ENCODE peak calls at places on chromosome 17, in six cellular contexts. One of them, this sample, is unnamed. For H3K4me1, the result is how much of the 10 kb centered on the place peaks cover.

GRCh38 chr17:20153231-20153630 is 144.1 kb downstream of the SPECC1 start:
- DNase-seq in breast epithelium: no peak
- DNase-seq in colonic mucosa: no peak
- DNase-seq in esophagus squamous epithelium: no peak
- DNase-seq in neural progenitor cell: no peak
- DNase-seq in endodermal cell: no peak
- DNase-seq in this sample: no peak

GRCh38 chr17:8745586-8746500 is 1.2 kb upstream of the CCDC42 start:
- DNase-seq in esophagus squamous epithelium: no peak
- DNase-seq in colonic mucosa: peak
- DNase-seq in endodermal cell: peak
- DNase-seq in neural progenitor cell: peak
- DNase-seq in breast epithelium: peak
- DNase-seq in this sample: peak

GRCh38 chr17:83079340-83079747 is at the start of gene METRNL:
- DNase-seq in esophagus squamous epithelium: no peak
- DNase-seq in neural progenitor cell: peak
- DNase-seq in colonic mucosa: peak
- DNase-seq in endodermal cell: peak
- DNase-seq in breast epithelium: peak
- DNase-seq in this sample: peak

GRCh38 chr17:67085406-67085805 is 41.1 kb downstream of the CACNG1 start:
- DNase-seq in breast epithelium: no peak
- DNase-seq in endodermal cell: no peak
- DNase-seq in neural progenitor cell: no peak
- DNase-seq in esophagus squamous epithelium: no peak
- DNase-seq in colonic mucosa: no peak
- DNase-seq in this sample: no peak

GRCh38 chr17:3641717-3642486 is 5.3 kb downstream of the CTNS start:
- DNase-seq in neural progenitor cell: no peak
- DNase-seq in esophagus squamous epithelium: no peak
- DNase-seq in breast epithelium: no peak
- DNase-seq in colonic mucosa: no peak
- DNase-seq in endodermal cell: no peak
- DNase-seq in this sample: no peak

GRCh38 chr17:5283531-5284315 is 1.6 kb downstream of the RABEP1 start:
- DNase-seq in colonic mucosa: no peak
- DNase-seq in esophagus squamous epithelium: no peak
- DNase-seq in neural progenitor cell: peak
- DNase-seq in breast epithelium: no peak
- DNase-seq in endodermal cell: no peak
- DNase-seq in this sample: no peak

GRCh38 chr17:66982011-66982508 is 17.6 kb downstream of the CACNG4 start:
- DNase-seq in breast epithelium: no peak
- DNase-seq in neural progenitor cell: no peak
- DNase-seq in colonic mucosa: no peak
- DNase-seq in endodermal cell: no peak
- DNase-seq in esophagus squamous epithelium: no peak
- DNase-seq in this sample: no peak

GRCh38 chr17:49193513-49194296 is 16.7 kb downstream of the GNGT2 start:
- DNase-seq in endodermal cell: peak
- DNase-seq in neural progenitor cell: peak
- DNase-seq in esophagus squamous epithelium: no peak
- DNase-seq in breast epithelium: peak
- DNase-seq in colonic mucosa: peak
- DNase-seq in this sample: peak

GRCh38 chr17:34894971-34895370 is 66.3 kb downstream of the CCT6B start:
- DNase-seq in breast epithelium: no peak
- DNase-seq in esophagus squamous epithelium: no peak
- DNase-seq in endodermal cell: no peak
- DNase-seq in neural progenitor cell: no peak
- DNase-seq in colonic mucosa: no peak
- DNase-seq in this sample: no peak

GRCh38 chr17:75406222-75406615 is 741 bp upstream of the GRB2 start:
- DNase-seq in breast epithelium: no peak
- DNase-seq in colonic mucosa: peak
- DNase-seq in endodermal cell: peak
- DNase-seq in neural progenitor cell: peak
- DNase-seq in esophagus squamous epithelium: no peak
- DNase-seq in this sample: no peak

GRCh38 chr17:81394377-81394747 is 895 bp upstream of the BAHCC1 start:
- DNase-seq in neural progenitor cell: no peak
- DNase-seq in breast epithelium: no peak
- DNase-seq in endodermal cell: no peak
- DNase-seq in colonic mucosa: no peak
- DNase-seq in esophagus squamous epithelium: no peak
- DNase-seq in this sample: no peak
- TF ChIP-seq CTCF in neural progenitor cell: no peak
- TF ChIP-seq CTCF in breast epithelium: no peak
- TF ChIP-seq CTCF in endodermal cell: no peak
- TF ChIP-seq CTCF in colonic mucosa: no peak
- TF ChIP-seq CTCF in esophagus squamous epithelium: no peak
- TF ChIP-seq CTCF in this sample: no peak

GRCh38 chr17:73013816-73014663 is 78.4 kb downstream of the SLC39A11 start:
- DNase-seq in colonic mucosa: no peak
- DNase-seq in neural progenitor cell: peak
- DNase-seq in esophagus squamous epithelium: no peak
- DNase-seq in breast epithelium: no peak
- DNase-seq in endodermal cell: peak
- DNase-seq in this sample: no peak

GRCh38 chr17:73007447-73007846 is 85.0 kb downstream of the SLC39A11 start:
- DNase-seq in neural progenitor cell: no peak
- DNase-seq in breast epithelium: peak
- DNase-seq in endodermal cell: no peak
- DNase-seq in colonic mucosa: peak
- DNase-seq in esophagus squamous epithelium: no peak
- DNase-seq in this sample: no peak

GRCh38 chr17:73010414-73010813 is 82.1 kb downstream of the SLC39A11 start:
- DNase-seq in breast epithelium: no peak
- DNase-seq in endodermal cell: no peak
- DNase-seq in neural progenitor cell: no peak
- DNase-seq in esophagus squamous epithelium: no peak
- DNase-seq in colonic mucosa: no peak
- DNase-seq in this sample: no peak

GRCh38 chr17:73013299-73013698 is 79.2 kb downstream of the SLC39A11 start:
- DNase-seq in colonic mucosa: no peak
- DNase-seq in esophagus squamous epithelium: no peak
- DNase-seq in neural progenitor cell: no peak
- DNase-seq in breast epithelium: no peak
- DNase-seq in endodermal cell: no peak
- DNase-seq in this sample: no peak

DNA sequence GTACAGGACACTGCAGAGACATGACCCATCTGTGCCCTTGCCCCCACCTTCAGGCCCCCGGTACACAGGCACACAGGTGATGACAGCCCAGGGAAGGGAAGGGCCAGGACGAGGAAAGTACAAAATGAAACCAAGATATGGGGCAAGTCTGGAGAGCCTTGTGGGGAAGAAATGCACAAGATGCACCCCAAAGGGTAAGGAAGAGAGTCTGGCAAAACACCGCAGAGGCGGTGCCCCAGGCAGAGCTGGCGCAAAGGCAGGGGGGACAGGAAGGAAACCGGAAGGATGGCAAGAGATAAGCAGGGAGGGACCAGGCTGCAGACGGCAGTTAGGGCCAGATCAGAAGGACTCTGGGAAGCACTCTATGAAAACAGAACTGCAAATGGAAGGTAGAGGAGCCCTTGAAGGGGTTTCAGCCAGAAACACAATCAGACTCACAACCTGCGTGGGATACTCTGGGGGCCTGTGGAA is 81.4 kb downstream of the SLC39A11 start:
- DNase-seq in neural progenitor cell: no peak
- DNase-seq in colonic mucosa: no peak
- DNase-seq in breast epithelium: no peak
- DNase-seq in endodermal cell: no peak
- DNase-seq in esophagus squamous epithelium: no peak
- DNase-seq in this sample: no peak
- H3K4me1 ChIP-seq in neural progenitor cell: under half
- H3K4me1 ChIP-seq in colonic mucosa: under half
- H3K4me1 ChIP-seq in breast epithelium: under half
- H3K4me1 ChIP-seq in endodermal cell: under half
- H3K4me1 ChIP-seq in esophagus squamous epithelium: under half
- H3K4me1 ChIP-seq in this sample: under half

DNA sequence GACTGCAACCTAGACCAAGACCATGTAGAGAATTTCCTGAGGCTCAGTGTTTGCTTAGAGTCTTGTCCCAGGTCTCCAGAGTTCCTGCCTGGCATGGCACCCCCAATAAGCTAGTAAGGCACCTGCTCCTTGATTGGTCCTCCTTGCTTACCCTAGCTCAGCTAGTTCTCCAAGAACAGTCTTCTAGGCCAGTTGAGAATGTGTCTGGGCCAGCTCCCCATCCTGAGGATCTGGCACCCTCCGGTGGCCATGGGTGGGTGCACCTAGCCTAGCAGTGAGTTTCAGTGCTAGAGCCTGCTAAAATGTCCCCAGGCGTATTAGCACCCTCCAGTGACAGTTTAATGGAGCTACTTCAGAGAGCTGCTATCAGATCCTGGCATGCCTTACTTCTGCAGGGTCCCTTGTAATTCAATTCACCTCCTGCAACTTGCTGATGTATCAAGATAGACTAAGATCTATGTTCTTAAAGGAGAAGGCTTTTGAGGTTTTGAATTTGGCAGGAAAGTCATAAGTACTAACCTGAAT is 44.4 kb upstream of the MED13 start:
- DNase-seq in breast epithelium: no peak
- DNase-seq in colonic mucosa: peak
- DNase-seq in endodermal cell: peak
- DNase-seq in neural progenitor cell: peak
- DNase-seq in esophagus squamous epithelium: no peak
- DNase-seq in this sample: peak
- TF ChIP-seq CTCF in breast epithelium: no peak
- TF ChIP-seq CTCF in colonic mucosa: peak
- TF ChIP-seq CTCF in endodermal cell: peak
- TF ChIP-seq CTCF in neural progenitor cell: peak
- TF ChIP-seq CTCF in esophagus squamous epithelium: peak
- TF ChIP-seq CTCF in this sample: peak

DNA sequence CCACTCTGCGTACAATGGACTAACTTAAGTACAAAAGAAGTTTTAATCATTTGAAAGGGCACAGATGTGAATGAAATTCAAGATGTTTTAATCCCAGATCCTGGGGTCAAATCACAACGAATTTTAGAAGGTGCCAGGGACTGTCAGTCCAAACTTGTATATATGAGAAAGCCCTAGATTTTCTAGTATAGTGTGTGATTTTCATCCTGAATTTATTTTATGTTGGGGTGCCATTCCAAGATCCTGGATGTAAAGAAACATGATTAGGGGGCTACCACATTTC is 64.3 kb downstream of the TUBD1 start:
- DNase-seq in colonic mucosa: no peak
- DNase-seq in neural progenitor cell: no peak
- DNase-seq in esophagus squamous epithelium: no peak
- DNase-seq in endodermal cell: no peak
- DNase-seq in breast epithelium: no peak
- DNase-seq in this sample: no peak
- H3K4me1 ChIP-seq in colonic mucosa: under half
- H3K4me1 ChIP-seq in neural progenitor cell: under half
- H3K4me1 ChIP-seq in esophagus squamous epithelium: half or more
- H3K4me1 ChIP-seq in endodermal cell: under half
- H3K4me1 ChIP-seq in breast epithelium: under half
- H3K4me1 ChIP-seq in this sample: under half

GRCh38 chr17:62085511-62086408 is 20.7 kb upstream of the MED13 start:
- DNase-seq in breast epithelium: no peak
- DNase-seq in colonic mucosa: no peak
- DNase-seq in esophagus squamous epithelium: no peak
- DNase-seq in neural progenitor cell: no peak
- DNase-seq in endodermal cell: no peak
- DNase-seq in this sample: peak
- TF ChIP-seq CTCF in breast epithelium: no peak
- TF ChIP-seq CTCF in colonic mucosa: no peak
- TF ChIP-seq CTCF in esophagus squamous epithelium: no peak
- TF ChIP-seq CTCF in neural progenitor cell: no peak
- TF ChIP-seq CTCF in endodermal cell: no peak
- TF ChIP-seq CTCF in this sample: no peak

DNA sequence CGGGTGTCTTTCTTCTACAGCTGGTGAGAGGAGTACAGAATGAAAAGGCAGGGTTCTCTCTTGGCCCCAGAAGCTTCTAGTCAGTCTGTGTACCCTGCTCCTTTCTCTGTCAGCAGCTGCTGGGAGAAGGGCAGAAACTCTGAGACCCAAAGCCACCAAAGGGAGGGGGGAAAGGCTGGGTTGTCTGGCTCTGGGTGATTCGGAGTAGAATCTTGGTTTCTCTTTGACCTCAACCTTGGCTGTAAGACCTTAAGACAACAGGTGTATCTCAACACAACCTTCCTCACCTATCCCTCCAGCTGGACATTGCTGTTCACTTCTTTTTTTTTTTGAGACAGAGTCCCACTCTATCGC is 3.3 kb upstream of the NR1D1 start:
- DNase-seq in esophagus squamous epithelium: no peak
- DNase-seq in neural progenitor cell: no peak
- DNase-seq in endodermal cell: no peak
- DNase-seq in breast epithelium: no peak
- DNase-seq in colonic mucosa: no peak
- DNase-seq in this sample: no peak
- H3K4me1 ChIP-seq in esophagus squamous epithelium: half or more
- H3K4me1 ChIP-seq in neural progenitor cell: under half
- H3K4me1 ChIP-seq in endodermal cell: under half
- H3K4me1 ChIP-seq in breast epithelium: under half
- H3K4me1 ChIP-seq in colonic mucosa: under half
- H3K4me1 ChIP-seq in this sample: under half

GRCh38 chr17:7001562-7001961 is 5.7 kb downstream of the ALOX12 start:
- DNase-seq in colonic mucosa: no peak
- DNase-seq in endodermal cell: peak
- DNase-seq in neural progenitor cell: peak
- DNase-seq in esophagus squamous epithelium: no peak
- DNase-seq in breast epithelium: no peak
- DNase-seq in this sample: no peak
- TF ChIP-seq CTCF in colonic mucosa: no peak
- TF ChIP-seq CTCF in endodermal cell: peak
- TF ChIP-seq CTCF in neural progenitor cell: peak
- TF ChIP-seq CTCF in esophagus squamous epithelium: peak
- TF ChIP-seq CTCF in breast epithelium: no peak
- TF ChIP-seq CTCF in this sample: peak

DNA sequence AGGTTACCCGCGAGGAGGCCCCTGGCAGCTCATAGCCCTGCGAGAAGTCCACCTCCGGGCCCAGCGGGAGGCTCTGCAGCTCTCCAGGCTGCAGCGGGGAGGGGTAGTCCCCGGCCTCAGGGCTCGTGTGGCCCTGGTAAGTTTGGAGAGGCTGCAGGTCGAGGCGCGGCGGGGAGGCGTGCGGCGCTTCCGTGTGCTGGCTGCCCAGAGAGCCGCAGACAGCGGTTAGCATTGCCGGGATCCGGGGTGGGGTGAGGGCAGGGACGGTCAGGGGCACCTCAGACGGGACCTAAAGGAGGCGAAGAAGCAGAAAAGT is 2.8 kb downstream of the SP6 start:
- DNase-seq in neural progenitor cell: peak
- DNase-seq in breast epithelium: no peak
- DNase-seq in endodermal cell: no peak
- DNase-seq in colonic mucosa: no peak
- DNase-seq in esophagus squamous epithelium: no peak
- DNase-seq in this sample: no peak
- H3K4me1 ChIP-seq in neural progenitor cell: under half
- H3K4me1 ChIP-seq in breast epithelium: under half
- H3K4me1 ChIP-seq in endodermal cell: under half
- H3K4me1 ChIP-seq in colonic mucosa: under half
- H3K4me1 ChIP-seq in esophagus squamous epithelium: half or more
- H3K4me1 ChIP-seq in this sample: under half

GRCh38 chr17:42027961-42028790 is 8.3 kb downstream of the NKIRAS2 start:
- DNase-seq in esophagus squamous epithelium: no peak
- DNase-seq in colonic mucosa: no peak
- DNase-seq in endodermal cell: peak
- DNase-seq in neural progenitor cell: peak
- DNase-seq in breast epithelium: no peak
- DNase-seq in this sample: no peak
- TF ChIP-seq CTCF in esophagus squamous epithelium: no peak
- TF ChIP-seq CTCF in colonic mucosa: no peak
- TF ChIP-seq CTCF in endodermal cell: peak
- TF ChIP-seq CTCF in neural progenitor cell: peak
- TF ChIP-seq CTCF in breast epithelium: no peak
- TF ChIP-seq CTCF in this sample: no peak